ENCODE peak calls at places on chromosomes 12 and 14, in nine cellular contexts. One of them, this sample, is unnamed.

GRCh38 chr12:31772685-31773222 is 43.9 kb upstream of the AMN1 start:
- DNase-seq in astrocyte of the cerebellum: no peak
- DNase-seq in Caki2: no peak
- DNase-seq in endothelial cell: peak
- DNase-seq in renal cortical epithelial cell: no peak
- DNase-seq in activated CD4-positive, alpha-beta T cell treated with anti-CD3 and anti-CD28 coated beads, Interleukin-2, amount 50 U/mL, for 1 hour: no peak
- DNase-seq in adipocyte: no peak
- DNase-seq in EL: no peak
- DNase-seq in AG09309: no peak
- DNase-seq in this sample: peak

GRCh38 chr12:101051901-101052550 is 158.0 kb downstream of the SLC5A8 start:
- DNase-seq in astrocyte of the cerebellum: peak
- DNase-seq in Caki2: peak
- DNase-seq in endothelial cell: no peak
- DNase-seq in renal cortical epithelial cell: peak
- DNase-seq in activated CD4-positive, alpha-beta T cell treated with anti-CD3 and anti-CD28 coated beads, Interleukin-2, amount 50 U/mL, for 1 hour: no peak
- DNase-seq in adipocyte: peak
- DNase-seq in EL: peak
- DNase-seq in AG09309: peak
- DNase-seq in this sample: peak

GRCh38 chr12:4274960-4275868 is 1.7 kb downstream of the CCND2 start:
- DNase-seq in astrocyte of the cerebellum: no peak
- DNase-seq in Caki2: no peak
- DNase-seq in endothelial cell: peak
- DNase-seq in renal cortical epithelial cell: no peak
- DNase-seq in activated CD4-positive, alpha-beta T cell treated with anti-CD3 and anti-CD28 coated beads, Interleukin-2, amount 50 U/mL, for 1 hour: no peak
- DNase-seq in adipocyte: peak
- DNase-seq in EL: no peak
- DNase-seq in AG09309: no peak
- DNase-seq in this sample: no peak

GRCh38 chr12:108831309-108831991 is 25.9 kb downstream of the SSH1 start:
- DNase-seq in astrocyte of the cerebellum: no peak
- DNase-seq in Caki2: no peak
- DNase-seq in endothelial cell: no peak
- DNase-seq in renal cortical epithelial cell: no peak
- DNase-seq in activated CD4-positive, alpha-beta T cell treated with anti-CD3 and anti-CD28 coated beads, Interleukin-2, amount 50 U/mL, for 1 hour: no peak
- DNase-seq in adipocyte: no peak
- DNase-seq in EL: no peak
- DNase-seq in AG09309: no peak
- DNase-seq in this sample: no peak

GRCh38 chr12:129772463-129773169 is 131.2 kb downstream of the TMEM132D start:
- DNase-seq in astrocyte of the cerebellum: peak
- DNase-seq in Caki2: peak
- DNase-seq in endothelial cell: no peak
- DNase-seq in renal cortical epithelial cell: no peak
- DNase-seq in activated CD4-positive, alpha-beta T cell treated with anti-CD3 and anti-CD28 coated beads, Interleukin-2, amount 50 U/mL, for 1 hour: no peak
- DNase-seq in adipocyte: peak
- DNase-seq in EL: no peak
- DNase-seq in AG09309: no peak
- DNase-seq in this sample: no peak

GRCh38 chr14:71582705-71583104 is 349.5 kb upstream of the RGS6 start:
- DNase-seq in astrocyte of the cerebellum: peak
- DNase-seq in Caki2: no peak
- DNase-seq in endothelial cell: no peak
- DNase-seq in renal cortical epithelial cell: no peak
- DNase-seq in activated CD4-positive, alpha-beta T cell treated with anti-CD3 and anti-CD28 coated beads, Interleukin-2, amount 50 U/mL, for 1 hour: no peak
- DNase-seq in adipocyte: peak
- DNase-seq in EL: peak
- DNase-seq in AG09309: no peak
- DNase-seq in this sample: no peak

GRCh38 chr14:86654558-86655184 is 1124.7 kb downstream of the FLRT2 start:
- DNase-seq in astrocyte of the cerebellum: peak
- DNase-seq in Caki2: peak
- DNase-seq in endothelial cell: peak
- DNase-seq in renal cortical epithelial cell: peak
- DNase-seq in activated CD4-positive, alpha-beta T cell treated with anti-CD3 and anti-CD28 coated beads, Interleukin-2, amount 50 U/mL, for 1 hour: peak
- DNase-seq in adipocyte: peak
- DNase-seq in EL: peak
- DNase-seq in AG09309: no peak
- DNase-seq in this sample: peak

GRCh38 chr12:45789025-45789424 is 59.5 kb downstream of the ARID2 start:
- DNase-seq in astrocyte of the cerebellum: no peak
- DNase-seq in Caki2: no peak
- DNase-seq in endothelial cell: no peak
- DNase-seq in renal cortical epithelial cell: no peak
- DNase-seq in activated CD4-positive, alpha-beta T cell treated with anti-CD3 and anti-CD28 coated beads, Interleukin-2, amount 50 U/mL, for 1 hour: no peak
- DNase-seq in adipocyte: peak
- DNase-seq in EL: peak
- DNase-seq in AG09309: peak
- DNase-seq in this sample: no peak

GRCh38 chr12:70798016-70798768 is 122.3 kb downstream of the PTPRR start:
- DNase-seq in astrocyte of the cerebellum: no peak
- DNase-seq in Caki2: no peak
- DNase-seq in endothelial cell: no peak
- DNase-seq in renal cortical epithelial cell: no peak
- DNase-seq in activated CD4-positive, alpha-beta T cell treated with anti-CD3 and anti-CD28 coated beads, Interleukin-2, amount 50 U/mL, for 1 hour: no peak
- DNase-seq in adipocyte: no peak
- DNase-seq in EL: no peak
- DNase-seq in AG09309: no peak
- DNase-seq in this sample: no peak

GRCh38 chr14:50977863-50978520 is 33.7 kb upstream of the PYGL start:
- DNase-seq in astrocyte of the cerebellum: no peak
- DNase-seq in Caki2: no peak
- DNase-seq in endothelial cell: no peak
- DNase-seq in renal cortical epithelial cell: no peak
- DNase-seq in activated CD4-positive, alpha-beta T cell treated with anti-CD3 and anti-CD28 coated beads, Interleukin-2, amount 50 U/mL, for 1 hour: no peak
- DNase-seq in adipocyte: no peak
- DNase-seq in EL: no peak
- DNase-seq in AG09309: no peak
- DNase-seq in this sample: no peak